ENCODE peak calls at places on chromosomes 13 and 19, in eight cellular contexts. C is AG10803; N is Caco-2; O is CD8-positive, alpha-beta memory T cell; Y is HCT116; B is heart left ventricle; V is naive thymus-derived CD4-positive, alpha-beta T cell; Z is fibroblast of the aortic adventitia. H is an unnamed sample.

GRCh38 chr19:13036366-13036976 is 41.2 kb downstream of the NFIX start:
- DNase-seq in Z (peak), C (peak), N (peak), B (no peak), Y (peak), O (no peak), V (no peak), H (no peak)

GRCh38 chr19:49132974-49133609 is 13.7 kb downstream of the PPFIA3 start:
- DNase-seq in Z (no peak), N (no peak), O (no peak), C (no peak), B (peak), V (no peak), Y (no peak), H (no peak)

GRCh38 chr13:30063892-30064291 is 213.5 kb upstream of the UBL3 start:
- DNase-seq in N (peak), Z (no peak), B (no peak), C (no peak), O (no peak), V (no peak), Y (no peak), H (no peak)

GRCh38 chr13:53141336-53141735 is 112.7 kb downstream of the OLFM4 start:
- DNase-seq in N (no peak), V (no peak), C (no peak), B (no peak), O (no peak), Y (no peak), Z (no peak), H (no peak)

GRCh38 chr13:59744747-59745394 is 418.9 kb downstream of the DIAPH3 start:
- DNase-seq in O (no peak), B (no peak), C (peak), Y (no peak), N (no peak), V (no peak), Z (peak), H (no peak)

GRCh38 chr13:102642475-102642874 is 45.7 kb downstream of the TPP2 start:
- DNase-seq in Z (peak), N (no peak), Y (no peak), V (no peak), B (peak), O (no peak), C (no peak), H (no peak)

GRCh38 chr19:32041681-32042292 is 303.6 kb upstream of the ZNF507 start:
- DNase-seq in B (peak), N (no peak), Z (peak), Y (no peak), V (no peak), C (peak), O (no peak), H (no peak)

GRCh38 chr13:99227909-99228688 is 27.4 kb downstream of the UBAC2 start:
- DNase-seq in B (no peak), O (no peak), Z (no peak), Y (no peak), C (no peak), V (no peak), N (no peak), H (no peak)

GRCh38 chr19:18437481-18438330 is at the start of gene ISYNA1:
- DNase-seq in B (peak), C (no peak), V (peak), Y (no peak), O (no peak), N (peak), Z (no peak), H (no peak)

GRCh38 chr13:86464193-86464592 is 665.0 kb upstream of the SLITRK6 start:
- DNase-seq in C (no peak), B (no peak), Y (no peak), Z (no peak), V (no peak), N (no peak), O (no peak), H (no peak)

GRCh38 chr19:19067276-19068072 is 3.7 kb downstream of the SLC25A42 start:
- DNase-seq in Z (peak), B (no peak), O (no peak), V (no peak), C (peak), N (no peak), Y (no peak), H (no peak)

GRCh38 chr13:31733066-31733465 is 6.3 kb upstream of the RXFP2 start:
- DNase-seq in B (no peak), C (no peak), V (no peak), Y (no peak), Z (peak), N (no peak), O (no peak), H (no peak)

GRCh38 chr13:85650613-85651012 is 148.6 kb downstream of the SLITRK6 start:
- DNase-seq in V (no peak), C (no peak), Y (no peak), B (no peak), O (no peak), Z (no peak), N (no peak), H (no peak)

GRCh38 chr19:33524024-33524664 is 2.6 kb upstream of the PEPD start:
- DNase-seq in B (no peak), O (no peak), N (no peak), Z (no peak), V (no peak), Y (no peak), C (peak), H (no peak)

GRCh38 chr19:29499261-29499920 is 26.4 kb upstream of the VSTM2B start:
- DNase-seq in Y (no peak), C (no peak), B (no peak), Z (no peak), V (no peak), O (no peak), N (no peak), H (no peak)

GRCh38 chr19:919157-920050 is 2.3 kb downstream of the KISS1R start:
- DNase-seq in B (no peak), V (peak), Z (no peak), C (no peak), N (no peak), Y (no peak), O (peak), H (no peak)

GRCh38 chr19:918481-919156 is 1.5 kb downstream of the KISS1R start:
- DNase-seq in B (no peak), Z (no peak), N (no peak), C (no peak), V (peak), Y (no peak), O (no peak), H (no peak)

GRCh38 chr19:917323-918151 is at the start of gene KISS1R:
- DNase-seq in B (no peak), Y (no peak), O (peak), Z (peak), C (no peak), N (peak), V (peak), H (no peak)

GRCh38 chr19:916645-917322 is 349 bp upstream of the KISS1R start:
- DNase-seq in N (peak), B (no peak), O (no peak), Y (no peak), V (no peak), C (no peak), Z (no peak), H (no peak)

GRCh38 chr19:918152-918437 is 962 bp downstream of the KISS1R start:
- DNase-seq in C (no peak), N (no peak), O (no peak), V (no peak), Y (no peak), B (no peak), Z (no peak), H (no peak)
- H3K4me3 ChIP-seq in C (no peak), N (peak), O (peak), V (peak), Y (peak), B (peak), Z (no peak), H (peak)

DNA sequence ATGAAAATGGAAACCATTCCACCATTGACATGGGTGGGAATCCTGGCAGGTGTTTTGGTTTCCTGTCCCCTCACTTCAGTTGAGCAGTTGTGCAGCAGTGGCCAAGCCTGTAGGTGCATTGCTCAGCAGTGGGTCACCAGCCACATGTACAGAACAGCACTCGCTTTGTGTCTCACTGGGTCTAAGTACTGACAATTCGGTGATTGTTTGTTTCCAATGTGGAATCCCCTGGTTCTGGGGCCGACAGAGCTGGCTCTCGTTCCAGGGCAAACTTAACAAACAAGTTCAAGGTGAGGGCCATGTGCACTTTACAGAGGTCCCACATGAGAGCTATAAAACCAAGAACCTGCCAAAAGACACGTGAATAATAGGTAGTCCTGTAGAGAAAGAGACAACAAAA is 54.1 kb upstream of the SPATA13 start:
- DNase-seq in C (no peak), V (no peak), Z (no peak), O (no peak), B (no peak), N (no peak), Y (no peak), H (no peak)
- H3K4me3 ChIP-seq in C (no peak), V (no peak), Z (no peak), O (no peak), B (no peak), N (no peak), Y (no peak), H (no peak)

GRCh38 chr13:41034862-41035261 is 15.7 kb upstream of the ELF1 start:
- DNase-seq in Y (no peak), B (no peak), C (no peak), Z (no peak), O (no peak), N (no peak), V (no peak), H (no peak)

GRCh38 chr13:41039746-41040145 is 20.6 kb upstream of the ELF1 start:
- DNase-seq in Y (no peak), Z (no peak), B (no peak), N (no peak), O (no peak), V (no peak), C (no peak), H (no peak)

DNA sequence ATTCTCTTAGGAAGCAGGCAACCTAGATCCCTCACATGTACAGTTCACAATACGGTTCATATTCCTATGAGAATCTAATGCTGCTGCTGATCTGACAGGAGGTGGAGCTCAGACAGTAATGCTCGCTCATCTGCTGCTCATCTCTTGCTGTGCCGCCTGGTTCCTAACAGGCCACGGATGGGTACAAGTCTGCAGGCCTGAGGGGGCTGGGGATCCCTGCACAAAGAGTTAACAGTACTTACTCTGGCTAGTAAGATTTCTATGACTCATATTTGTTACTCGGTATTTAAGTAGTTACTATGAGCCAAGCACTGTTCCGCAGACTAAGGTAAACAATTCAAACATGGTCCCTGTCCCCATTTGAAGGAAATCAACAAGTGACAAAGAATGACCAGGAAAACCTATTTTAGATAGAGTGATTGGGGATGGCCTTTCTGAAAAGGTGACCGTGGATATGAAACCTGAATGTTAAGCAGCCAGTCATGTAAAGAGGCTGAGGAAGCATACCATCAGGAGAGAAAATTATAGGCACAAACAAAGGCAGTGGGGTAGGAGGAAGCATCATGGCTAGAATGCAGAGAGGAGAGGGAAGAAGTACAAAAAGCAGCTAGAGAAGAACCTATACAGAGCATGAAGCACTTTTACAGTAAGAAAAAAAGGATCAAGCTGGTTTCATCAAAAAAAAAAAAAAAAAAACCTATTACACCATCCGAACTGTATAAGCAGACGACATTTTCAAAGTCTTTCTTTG is 20.6 kb upstream of the WBP4 start:
- DNase-seq in N (no peak), Z (no peak), O (no peak), Y (no peak), V (no peak), B (no peak), C (no peak), H (no peak)
- H3K4me3 ChIP-seq in N (no peak), Z (no peak), O (no peak), Y (no peak), V (no peak), B (no peak), C (no peak), H (no peak)

DNA sequence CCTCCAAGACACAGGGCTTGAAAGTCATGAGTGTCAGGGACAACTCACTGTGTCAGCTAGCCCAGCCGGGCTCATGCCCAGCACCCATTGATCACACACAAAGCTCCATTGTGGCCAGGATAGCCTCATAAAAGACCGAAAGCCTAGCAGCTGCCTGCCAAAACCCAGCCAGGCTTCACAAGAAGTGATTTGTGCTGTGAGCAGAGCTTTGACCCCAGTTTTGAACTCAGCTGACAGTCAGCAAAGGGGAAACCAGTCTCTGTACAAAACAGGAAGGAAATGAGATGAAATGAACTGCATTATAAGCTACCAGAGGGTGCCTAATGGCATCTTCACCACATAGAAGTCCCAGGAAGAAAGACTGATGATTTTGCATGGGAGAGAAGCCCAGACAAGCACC is 2.9 kb upstream of the RUBCNL start:
- DNase-seq in N (no peak), O (peak), Y (no peak), V (no peak), B (peak), C (no peak), Z (no peak), H (no peak)
- H3K4me3 ChIP-seq in N (no peak), O (no peak), Y (no peak), V (no peak), B (no peak), C (no peak), Z (no peak), H (no peak)

DNA sequence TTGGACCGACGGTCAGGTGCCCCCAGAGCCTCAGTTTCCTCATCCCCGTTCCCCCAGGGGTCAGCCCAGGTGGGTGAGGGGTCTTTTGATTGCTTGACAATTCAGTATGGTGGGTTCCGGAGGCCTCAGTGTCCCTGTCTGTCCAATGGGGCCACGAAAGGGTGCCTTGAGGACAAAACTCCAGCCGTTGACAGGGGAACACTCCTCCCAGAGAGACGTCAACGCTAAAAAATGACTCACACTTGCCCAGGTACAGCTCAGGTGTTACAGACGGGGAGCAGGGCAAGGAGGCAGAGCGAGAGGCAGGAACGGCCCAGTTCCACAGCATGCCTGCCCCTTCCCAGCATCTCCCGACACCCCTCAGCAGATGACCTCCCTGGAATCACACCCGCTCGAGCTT is 1.8 kb downstream of the TNFAIP8L1 start:
- DNase-seq in N (no peak), C (no peak), O (no peak), Z (no peak), Y (no peak), V (no peak), B (no peak), H (no peak)
- H3K4me3 ChIP-seq in N (no peak), C (no peak), O (no peak), Z (no peak), Y (no peak), V (no peak), B (peak), H (no peak)

GRCh38 chr19:53057904-53058579 is 13.5 kb downstream of the ERVV-2 start:
- DNase-seq in Z (no peak), O (no peak), C (no peak), N (no peak), V (no peak), B (peak), Y (no peak), H (no peak)
- H3K4me3 ChIP-seq in Z (peak), O (no peak), C (no peak), N (no peak), V (no peak), B (peak), Y (no peak), H (no peak)

DNA sequence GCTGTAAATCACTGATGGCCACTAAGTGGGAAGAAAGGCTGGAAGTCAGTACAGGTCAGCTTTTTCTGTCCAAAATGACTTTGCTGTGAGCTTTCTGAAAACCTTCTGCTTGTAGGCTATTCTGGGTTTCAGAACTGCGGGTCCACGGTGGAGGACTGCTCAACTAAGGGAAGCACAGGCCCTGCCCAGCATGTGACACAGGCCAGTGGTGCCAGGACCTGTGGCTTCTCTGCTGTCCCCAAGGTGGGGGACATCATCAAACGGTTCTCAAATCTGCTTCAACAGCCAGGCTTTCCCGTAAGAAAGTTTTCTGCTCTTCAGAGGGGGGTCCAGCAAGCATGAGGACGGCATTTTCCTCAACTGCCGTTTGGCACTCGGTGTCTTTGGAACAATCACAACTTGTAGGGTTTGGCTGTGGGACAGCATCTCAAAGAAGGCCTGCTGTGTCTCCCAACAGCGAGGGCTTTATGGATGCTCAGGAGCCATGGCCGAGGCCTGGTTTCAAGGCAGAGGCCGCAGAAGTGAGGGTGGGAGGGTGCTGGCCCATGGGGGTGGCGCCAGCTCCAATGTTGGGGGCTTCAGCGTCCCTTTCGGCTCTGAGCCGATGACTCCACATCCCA is 3.8 kb downstream of the SGTA start:
- DNase-seq in B (no peak), V (no peak), N (no peak), O (no peak), Y (no peak), C (no peak), Z (no peak), H (no peak)
- H3K4me3 ChIP-seq in B (no peak), V (no peak), N (no peak), O (no peak), Y (no peak), C (no peak), Z (no peak), H (no peak)

GRCh38 chr19:45368737-45369340 is 1.5 kb downstream of the ERCC2 start:
- DNase-seq in C (no peak), N (no peak), B (no peak), Y (no peak), Z (no peak), V (no peak), O (no peak), H (peak)
- H3K4me3 ChIP-seq in C (peak), N (no peak), B (no peak), Y (no peak), Z (no peak), V (no peak), O (no peak), H (no peak)

GRCh38 chr19:55284405-55285058 is 735 bp downstream of the BRSK1 start:
- DNase-seq in C (no peak), Y (no peak), O (no peak), Z (no peak), V (no peak), B (no peak), N (peak), H (no peak)
- H3K4me3 ChIP-seq in C (peak), Y (peak), O (no peak), Z (peak), V (no peak), B (peak), N (peak), H (peak)